ENCODE peak calls at places on chromosomes 7 and 10, in nine cellular contexts. L, X, R, U, V, N, T, H and Z are unnamed samples.
A peak's percentile ranks its signal among the peaks of the same experiment; 100 is the strongest.

GRCh38 chr10:103473261-103473671 is 5.8 kb downstream of the CALHM3 start:
- DNase-seq in L (no peak), X (peak; percentile 45), R (peak; percentile 54), U (no peak), V (no peak), N (no peak), T (no peak), H (no peak), Z (no peak)

GRCh38 chr10:11017575-11018425 is at the start of gene CELF2:
- DNase-seq in L (peak; percentile 46), X (peak; percentile 86), R (peak; percentile 91), U (no peak), V (no peak), N (peak; percentile 16), T (peak; percentile 27), H (peak; percentile 65), Z (no peak)

GRCh38 chr7:41481353-41481752 is 221.5 kb downstream of the INHBA start:
- DNase-seq in L (no peak), X (no peak), R (no peak), U (no peak), V (no peak), N (no peak), T (no peak), H (no peak), Z (no peak)

GRCh38 chr7:32785365-32785764 is 106.2 kb downstream of the KBTBD2 start:
- DNase-seq in L (no peak), X (no peak), R (no peak), U (no peak), V (no peak), N (no peak), T (no peak), H (no peak), Z (no peak)

GRCh38 chr10:22230331-22230833 is 12.6 kb upstream of the EBLN1 start:
- DNase-seq in L (no peak), X (peak; percentile 15), R (no peak), U (no peak), V (no peak), N (no peak), T (peak; percentile 32), H (peak; percentile 44), Z (no peak)

GRCh38 chr7:29607889-29608288 is 44.3 kb downstream of the PRR15 start:
- DNase-seq in L (no peak), X (no peak), R (no peak), U (no peak), V (peak; percentile 56), N (no peak), T (no peak), H (no peak), Z (peak; percentile 40)

GRCh38 chr10:22481687-22482539 is 136.6 kb downstream of the SPAG6 start:
- DNase-seq in L (no peak), X (no peak), R (no peak), U (no peak), V (no peak), N (no peak), T (no peak), H (no peak), Z (no peak)

GRCh38 chr10:10975647-10976046 is 42.0 kb upstream of the CELF2 start:
- DNase-seq in L (no peak), X (no peak), R (no peak), U (no peak), V (no peak), N (no peak), T (no peak), H (no peak), Z (no peak)

GRCh38 chr7:30330134-30331111 is 46.0 kb downstream of the ZNRF2 start:
- DNase-seq in L (no peak), X (no peak), R (no peak), U (peak; percentile 74), V (no peak), N (no peak), T (peak; percentile 38), H (no peak), Z (no peak)

GRCh38 chr7:31028417-31028988 is 23.6 kb upstream of the ADCYAP1R1 start:
- DNase-seq in L (no peak), X (no peak), R (no peak), U (no peak), V (no peak), N (no peak), T (no peak), H (no peak), Z (no peak)

GRCh38 chr7:50676754-50677153 is 105.9 kb downstream of the GRB10 start:
- DNase-seq in L (no peak), X (no peak), R (no peak), U (no peak), V (no peak), N (no peak), T (no peak), H (no peak), Z (no peak)

GRCh38 chr7:41599760-41600159 is 103.1 kb downstream of the INHBA start:
- DNase-seq in L (peak; percentile 58), X (no peak), R (no peak), U (no peak), V (no peak), N (no peak), T (no peak), H (no peak), Z (no peak)

GRCh38 chr7:151367304-151367703 is 25.7 kb downstream of the NUB1 start:
- DNase-seq in L (no peak), X (no peak), R (no peak), U (no peak), V (no peak), N (no peak), T (no peak), H (no peak), Z (no peak)

GRCh38 chr10:119737827-119738226 is 12.0 kb downstream of the INPP5F start:
- DNase-seq in L (no peak), X (no peak), R (no peak), U (no peak), V (no peak), N (no peak), T (no peak), H (no peak), Z (peak; percentile 61)

GRCh38 chr7:1229956-1230355 is 2.7 kb upstream of the UNCX start:
- DNase-seq in L (no peak), X (no peak), R (no peak), U (no peak), V (no peak), N (no peak), T (no peak), H (no peak), Z (no peak)

GRCh38 chr7:98354052-98354451 is 46.8 kb downstream of the BAIAP2L1 start:
- DNase-seq in L (no peak), X (no peak), R (no peak), U (no peak), V (no peak), N (no peak), T (no peak), H (no peak), Z (no peak)

GRCh38 chr7:98352621-98353020 is 48.3 kb downstream of the BAIAP2L1 start:
- DNase-seq in L (no peak), X (no peak), R (no peak), U (no peak), V (peak; percentile 89), N (no peak), T (no peak), H (no peak), Z (peak; percentile 29)

GRCh38 chr7:98354511-98355249 is 46.2 kb downstream of the BAIAP2L1 start:
- DNase-seq in L (peak; percentile 33), X (peak; percentile 16), R (no peak), U (no peak), V (peak; percentile 89), N (no peak), T (no peak), H (no peak), Z (peak; percentile 80)

GRCh38 chr7:98357751-98358161 is 43.1 kb downstream of the BAIAP2L1 start:
- DNase-seq in L (no peak), X (peak; percentile 26), R (no peak), U (no peak), V (peak; percentile 89), N (no peak), T (no peak), H (no peak), Z (no peak)

DNA sequence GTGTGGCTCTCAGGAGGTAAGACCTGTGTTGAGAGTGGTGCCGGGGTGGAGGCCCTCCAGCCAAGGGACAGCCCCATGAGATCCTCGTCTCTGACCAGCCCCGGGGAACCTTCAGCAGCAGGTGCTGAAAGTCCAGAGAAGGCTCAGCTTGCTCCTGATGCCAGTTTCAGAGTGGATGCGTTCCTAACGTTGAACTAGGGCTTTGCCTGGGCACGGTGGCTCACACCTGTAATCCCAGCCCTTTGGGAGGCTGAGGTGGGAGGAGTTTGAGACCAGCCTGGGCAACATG is 45.7 kb downstream of the BAIAP2L1 start:
- DNase-seq in L (no peak), X (no peak), R (no peak), U (no peak), V (no peak), N (no peak), T (no peak), H (no peak), Z (no peak)
- H3K27ac ChIP-seq in L (no peak overlapping the region), X (no peak overlapping the region), R (no peak overlapping the region), U (no peak overlapping the region), V (peak overlapping the region; percentile 99), N (no peak overlapping the region), T (no peak overlapping the region), H (no peak overlapping the region), Z (no peak overlapping the region)

GRCh38 chr10:71255817-71256660 is 43.7 kb downstream of the UNC5B start:
- DNase-seq in L (no peak), X (no peak), R (peak; percentile 73), U (no peak), V (no peak), N (no peak), T (no peak), H (no peak), Z (no peak)
- H3K4me1 ChIP-seq in L (peaks cover 29% of the 10 kb centered on the region), X (peaks cover 21% of the 10 kb centered on the region), R (peaks cover 26% of the 10 kb centered on the region), U (no peaks in the 10 kb centered on the region), V (peaks cover 5% of the 10 kb centered on the region), N (peaks cover 15% of the 10 kb centered on the region), T (no peaks in the 10 kb centered on the region), H (peaks cover 5% of the 10 kb centered on the region), Z (peaks cover 11% of the 10 kb centered on the region)

DNA sequence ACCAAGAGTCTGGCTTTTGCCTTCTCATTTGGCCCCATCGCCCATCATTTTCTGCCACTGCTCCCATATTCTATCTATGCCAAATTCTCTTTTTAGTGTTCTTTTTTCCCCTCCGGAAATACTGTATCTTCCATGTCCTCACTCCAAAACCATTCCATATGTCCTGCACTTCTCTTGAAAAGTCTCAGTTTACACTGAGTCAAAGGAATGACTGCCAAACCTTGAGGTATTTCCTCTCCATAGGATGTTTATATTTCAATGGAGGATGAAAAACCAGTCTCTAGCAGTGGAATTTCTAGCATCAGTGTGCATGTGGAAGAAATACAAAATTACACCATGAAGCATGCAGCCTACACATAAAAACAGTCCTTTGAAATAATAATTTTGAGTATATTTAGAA is 121.4 kb upstream of the PHYHIPL start:
- DNase-seq in L (no peak), X (no peak), R (no peak), U (no peak), V (no peak), N (no peak), T (no peak), H (no peak), Z (no peak)
- H3K4me3 ChIP-seq in L (no peak overlapping the region), X (no peak overlapping the region), R (no peak overlapping the region), U (no peak overlapping the region), V (no peak overlapping the region), N (no peak overlapping the region), T (no peak overlapping the region), H (no peak overlapping the region), Z (no peak overlapping the region)

DNA sequence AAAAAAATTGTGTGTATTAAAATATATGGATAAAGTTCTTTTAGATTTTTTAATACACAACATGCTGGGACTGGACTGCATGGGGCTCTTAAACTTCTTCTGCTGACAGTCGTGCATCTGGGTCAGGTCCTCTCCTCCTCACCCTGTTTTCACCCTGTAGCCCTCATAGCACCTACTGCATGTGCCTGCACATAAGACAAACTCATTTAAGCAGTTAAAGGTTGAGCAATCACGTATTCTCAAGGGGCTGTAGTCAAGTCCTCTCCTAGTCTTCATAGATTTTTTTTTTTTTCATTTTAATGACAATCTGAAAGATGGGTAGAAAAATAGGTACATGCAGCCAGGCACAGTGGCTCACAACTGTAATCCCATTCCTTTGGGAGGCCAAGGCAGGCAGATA is 23.6 kb upstream of the PDCD4 start:
- DNase-seq in L (no peak), X (no peak), R (no peak), U (no peak), V (no peak), N (no peak), T (no peak), H (no peak), Z (no peak)
- H3K27ac ChIP-seq in L (no peak overlapping the region), X (no peak overlapping the region), R (no peak overlapping the region), U (no peak overlapping the region), V (no peak overlapping the region), N (no peak overlapping the region), T (no peak overlapping the region), H (no peak overlapping the region), Z (no peak overlapping the region)